ENCODE peak calls at places on chromosome 1, in seven cellular contexts. W is mesendoderm, K is neuronal stem cell, D is H1, P is H9, O is IMR-90, Z is trophoblast cell. U is an unnamed sample.

GRCh38 chr1:55535724-55536262 is 320.6 kb upstream of the USP24 start:
- DNase-seq in W (no peak), K (no peak), D (no peak), P (no peak), O (no peak), Z (no peak), U (no peak)

GRCh38 chr1:118253310-118253903 is 68.4 kb upstream of the SPAG17 start:
- DNase-seq in W (no peak), K (no peak), D (no peak), P (no peak), O (no peak), Z (no peak), U (no peak)

GRCh38 chr1:29779146-29779545 is 542.8 kb downstream of the PTPRU start:
- DNase-seq in W (no peak), K (no peak), D (no peak), P (no peak), O (no peak), Z (no peak), U (no peak)

GRCh38 chr1:109488201-109488600 is 4.5 kb downstream of the ATXN7L2 start:
- DNase-seq in W (peak), K (no peak), D (no peak), P (no peak), O (no peak), Z (no peak), U (no peak)

GRCh38 chr1:235073331-235073967 is 55.2 kb downstream of the TOMM20 start:
- DNase-seq in W (no peak), K (no peak), D (no peak), P (no peak), O (no peak), Z (peak), U (no peak)

GRCh38 chr1:205354259-205354904 is 2.3 kb downstream of the KLHDC8A start:
- DNase-seq in W (peak), K (no peak), D (no peak), P (no peak), O (peak), Z (peak), U (peak)

GRCh38 chr1:54564312-54565112 is 16.5 kb downstream of the ACOT11 start:
- DNase-seq in W (peak), K (no peak), D (no peak), P (peak), O (no peak), Z (peak), U (no peak)

GRCh38 chr1:247301176-247301540 is 30.5 kb downstream of the ZNF496 start:
- DNase-seq in W (no peak), K (no peak), D (no peak), P (no peak), O (no peak), Z (no peak), U (no peak)

GRCh38 chr1:51578383-51579109 is 38.3 kb upstream of the OSBPL9 start:
- DNase-seq in W (no peak), K (no peak), D (no peak), P (no peak), O (no peak), Z (no peak), U (no peak)

GRCh38 chr1:159800177-159800935 is 1.8 kb upstream of the FCRL6 start:
- DNase-seq in W (no peak), K (no peak), D (no peak), P (no peak), O (no peak), Z (peak), U (no peak)

GRCh38 chr1:245810789-245811337 is 656.1 kb downstream of the KIF26B start:
- DNase-seq in W (no peak), K (no peak), D (no peak), P (no peak), O (no peak), Z (no peak), U (no peak)

GRCh38 chr1:207990455-207990854 is 79.5 kb upstream of the CD34 start:
- DNase-seq in W (no peak), K (no peak), D (no peak), P (no peak), O (no peak), Z (no peak), U (no peak)

GRCh38 chr1:54107131-54107530 is 45.7 kb downstream of the CDCP2 start:
- DNase-seq in W (peak), K (no peak), D (no peak), P (peak), O (peak), Z (no peak), U (peak)

GRCh38 chr1:92882817-92883216 is 51.0 kb downstream of the RPL5 start:
- DNase-seq in W (peak), K (no peak), D (no peak), P (no peak), O (no peak), Z (no peak), U (no peak)

GRCh38 chr1:201650608-201650933 is 111.6 kb downstream of the NAV1 start:
- DNase-seq in W (no peak), K (no peak), D (no peak), P (no peak), O (no peak), Z (no peak), U (no peak)

GRCh38 chr1:201653238-201653637 is 114.3 kb downstream of the NAV1 start:
- DNase-seq in W (peak), K (no peak), D (no peak), P (no peak), O (no peak), Z (no peak), U (no peak)

GRCh38 chr1:201649776-201650607 is 111.1 kb downstream of the NAV1 start:
- DNase-seq in W (peak), K (peak), D (peak), P (peak), O (peak), Z (peak), U (peak)

GRCh38 chr1:201653883-201654282 is 115.0 kb downstream of the NAV1 start:
- DNase-seq in W (no peak), K (no peak), D (no peak), P (no peak), O (no peak), Z (no peak), U (no peak)

DNA sequence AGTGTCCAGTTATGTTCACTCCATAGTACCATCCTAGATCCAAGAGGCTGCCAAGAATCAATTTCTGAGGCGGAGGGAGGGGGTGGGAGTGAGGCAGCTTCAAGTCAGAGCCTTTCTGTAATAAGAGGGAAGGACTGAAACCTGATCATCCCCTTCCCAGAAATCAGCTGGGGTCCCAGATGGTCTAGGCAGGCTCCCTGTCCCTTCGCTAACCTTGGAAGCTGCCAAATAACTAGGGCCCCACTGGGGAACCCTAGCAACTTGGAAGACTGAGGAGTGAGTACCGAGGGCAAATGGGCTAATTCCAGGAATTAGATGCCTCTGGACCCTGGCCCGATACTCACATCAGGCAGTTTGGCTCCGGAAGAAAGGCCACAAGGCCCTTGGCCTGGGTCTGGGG is 113.3 kb downstream of the NAV1 start:
- DNase-seq in W (no peak), K (no peak), D (no peak), P (no peak), O (no peak), Z (no peak), U (no peak)
- H3K4me2 ChIP-seq in W (no peak), K (no peak), D (no peak), P (no peak), O (peak), Z (no peak), U (no peak)

GRCh38 chr1:1982379-1983232 is 21.0 kb downstream of the CFAP74 start:
- DNase-seq in W (no peak), K (no peak), D (no peak), P (no peak), O (no peak), Z (no peak), U (no peak)
- H4K8ac ChIP-seq in W (no peak), K (no peak), D (no peak), P (no peak), O (no peak), Z (no peak), U (no peak)

GRCh38 chr1:164794310-164794709 is 235.3 kb downstream of the PBX1 start:
- DNase-seq in W (no peak), K (no peak), D (no peak), P (no peak), O (peak), Z (no peak), U (peak)
- H3K4me2 ChIP-seq in W (no peak), K (no peak), D (no peak), P (no peak), O (no peak), Z (no peak), U (no peak)

GRCh38 chr1:150874455-150875196 is 1.8 kb downstream of the ARNT start:
- DNase-seq in W (no peak), K (no peak), D (no peak), P (no peak), O (no peak), Z (no peak), U (peak)

GRCh38 chr1:150875197-150876110 is 945 bp downstream of the ARNT start:
- DNase-seq in W (no peak), K (no peak), D (no peak), P (no peak), O (no peak), Z (no peak), U (no peak)

GRCh38 chr1:150876111-150876434 is 326 bp downstream of the ARNT start:
- DNase-seq in W (peak), K (no peak), D (peak), P (no peak), O (peak), Z (peak), U (peak)

GRCh38 chr1:150872572-150872971 is 3.8 kb downstream of the ARNT start:
- DNase-seq in W (no peak), K (no peak), D (no peak), P (no peak), O (no peak), Z (no peak), U (no peak)

DNA sequence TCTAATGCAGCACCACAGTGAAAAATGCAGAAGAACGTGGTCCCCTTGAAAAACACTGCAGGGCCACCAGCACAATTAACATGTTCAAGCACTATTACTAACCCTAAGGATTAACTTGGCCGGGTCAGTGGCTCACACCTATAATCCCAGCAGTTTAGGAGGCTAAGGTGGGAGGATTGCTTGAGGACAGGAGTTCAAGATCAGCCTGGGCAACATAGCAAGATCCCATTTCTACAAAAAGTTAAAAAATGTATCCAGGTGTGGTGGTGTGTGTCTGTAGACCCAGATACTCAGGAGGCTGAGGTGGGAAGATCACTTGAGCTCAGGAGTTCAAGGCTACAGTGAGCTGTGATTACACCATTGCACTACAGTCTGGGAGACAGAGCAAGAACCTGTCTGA is 2.9 kb downstream of the ARNT start:
- DNase-seq in W (no peak), K (no peak), D (no peak), P (no peak), O (no peak), Z (no peak), U (no peak)
- H4K8ac ChIP-seq in W (no peak), K (no peak), D (no peak), P (no peak), O (no peak), Z (no peak), U (peak)

GRCh38 chr1:27447883-27448282 is 42.1 kb downstream of the WASF2 start:
- DNase-seq in W (no peak), K (no peak), D (no peak), P (no peak), O (no peak), Z (no peak), U (no peak)

GRCh38 chr1:27447399-27447798 is 42.6 kb downstream of the WASF2 start:
- DNase-seq in W (no peak), K (no peak), D (no peak), P (no peak), O (no peak), Z (no peak), U (no peak)

GRCh38 chr1:27444632-27445031 is 45.3 kb downstream of the WASF2 start:
- DNase-seq in W (no peak), K (no peak), D (no peak), P (no peak), O (no peak), Z (peak), U (no peak)

GRCh38 chr1:27446491-27447020 is 43.4 kb downstream of the WASF2 start:
- DNase-seq in W (no peak), K (no peak), D (no peak), P (no peak), O (no peak), Z (no peak), U (no peak)

DNA sequence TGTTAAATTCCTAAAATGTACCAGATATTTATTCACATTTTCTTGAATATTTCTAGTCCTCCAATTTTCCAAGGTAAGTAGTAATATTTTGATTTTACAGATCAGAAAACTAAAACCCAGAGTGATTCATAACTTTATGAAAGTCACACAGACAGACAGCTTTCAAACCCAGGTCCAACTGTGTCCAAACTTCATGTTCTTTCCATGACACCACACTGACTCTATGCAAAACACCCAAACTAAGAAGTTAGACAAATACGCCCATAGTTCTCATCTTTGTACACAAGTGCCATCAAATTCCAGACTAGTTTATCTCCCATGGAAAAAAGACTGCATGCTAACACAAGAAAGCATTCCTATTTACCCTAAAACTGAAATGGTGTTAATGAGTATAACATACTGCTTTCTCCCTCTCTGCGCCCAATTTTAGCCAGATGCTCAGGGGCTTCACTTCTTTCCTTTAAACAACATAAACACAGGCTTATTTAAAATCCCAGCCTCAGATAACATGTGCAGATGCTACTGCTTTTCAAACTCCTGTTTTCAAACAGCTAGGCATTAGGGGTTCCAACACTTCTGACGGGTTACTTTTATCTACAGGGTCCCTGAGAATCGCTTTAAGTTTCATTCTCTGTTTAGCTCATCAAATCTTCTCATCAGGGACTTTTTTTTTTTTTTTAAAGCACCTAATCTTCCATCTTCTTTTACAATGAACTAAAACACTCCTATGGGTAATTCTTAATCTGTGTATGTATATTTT is 44.6 kb downstream of the WASF2 start:
- DNase-seq in W (no peak), K (no peak), D (no peak), P (no peak), O (no peak), Z (no peak), U (peak)
- H3K4me2 ChIP-seq in W (no peak), K (no peak), D (no peak), P (no peak), O (no peak), Z (no peak), U (no peak)

GRCh38 chr1:1794999-1795398 is 16.7 kb upstream of the NADK start:
- DNase-seq in W (no peak), K (no peak), D (no peak), P (peak), O (no peak), Z (no peak), U (no peak)
- H4K8ac ChIP-seq in W (no peak), K (no peak), D (no peak), P (no peak), O (no peak), Z (no peak), U (no peak)

GRCh38 chr1:24481843-24482610 is 20.6 kb upstream of the RCAN3 start:
- DNase-seq in W (no peak), K (no peak), D (no peak), P (no peak), O (no peak), Z (no peak), U (peak)
- H3K4me2 ChIP-seq in W (no peak), K (no peak), D (no peak), P (no peak), O (no peak), Z (no peak), U (no peak)

GRCh38 chr1:37258068-37258467 is 216.3 kb upstream of the ZC3H12A start:
- DNase-seq in W (no peak), K (no peak), D (no peak), P (no peak), O (no peak), Z (no peak), U (no peak)

GRCh38 chr1:37257646-37258045 is 216.7 kb upstream of the ZC3H12A start:
- DNase-seq in W (peak), K (no peak), D (no peak), P (no peak), O (no peak), Z (no peak), U (no peak)

GRCh38 chr1:37261129-37261528 is 213.3 kb upstream of the ZC3H12A start:
- DNase-seq in W (no peak), K (no peak), D (no peak), P (no peak), O (no peak), Z (no peak), U (no peak)

GRCh38 chr1:37255868-37256267 is 218.5 kb upstream of the ZC3H12A start:
- DNase-seq in W (no peak), K (no peak), D (no peak), P (no peak), O (no peak), Z (no peak), U (no peak)

GRCh38 chr1:37259019-37259418 is 215.4 kb upstream of the ZC3H12A start:
- DNase-seq in W (no peak), K (no peak), D (no peak), P (no peak), O (no peak), Z (no peak), U (no peak)
- H4K8ac ChIP-seq in W (no peak), K (no peak), D (no peak), P (no peak), O (no peak), Z (no peak), U (no peak)

U was measured in mesenchymal stem cell.